ENCODE peak calls at places on chromosome 16, in nine cellular contexts. F is cardiac muscle cell, O is HAP-1, W is psoas muscle, R is pancreas, X is BJ, V is AG10803, E is fibroblast of the aortic adventitia, U is aorta. T is an unnamed sample.

GRCh38 chr16:61261315-61261714 is 774.9 kb downstream of the CDH8 start:
- DNase-seq in F (no peak), O (no peak), W (no peak), R (no peak), X (no peak), V (no peak), E (no peak), U (no peak), T (no peak)

GRCh38 chr16:1466968-1467521 is 7.8 kb downstream of the CLCN7 start:
- DNase-seq in F (no peak), O (no peak), W (no peak), R (no peak), X (no peak), V (no peak), E (no peak), U (no peak), T (no peak)

GRCh38 chr16:19560078-19560477 is 4.6 kb downstream of the VPS35L start:
- DNase-seq in F (no peak), O (no peak), W (no peak), R (no peak), X (no peak), V (no peak), E (no peak), U (no peak), T (no peak)

GRCh38 chr16:59527206-59527997 is 793.3 kb upstream of the GOT2 start:
- DNase-seq in F (no peak), O (no peak), W (no peak), R (no peak), X (peak; percentile 91), V (peak; percentile 63), E (no peak), U (no peak), T (no peak)

GRCh38 chr16:31507617-31507928 is 618 bp downstream of the RUSF1 start:
- DNase-seq in F (no peak), O (no peak), W (no peak), R (no peak), X (no peak), V (no peak), E (no peak), U (no peak), T (no peak)

GRCh38 chr16:46929378-46930332 is 43.8 kb downstream of the DNAJA2 start:
- DNase-seq in F (peak; percentile 66), O (peak; percentile 83), W (peak; percentile 88), R (peak; percentile 73), X (no peak), V (peak; percentile 38), E (peak; percentile 57), U (peak; percentile 64), T (peak; percentile 56)

GRCh38 chr16:13907431-13907830 is 12.5 kb upstream of the ERCC4 start:
- DNase-seq in F (no peak), O (no peak), W (no peak), R (no peak), X (no peak), V (no peak), E (no peak), U (no peak), T (no peak)

GRCh38 chr16:74487634-74488495 is 66.6 kb upstream of the CLEC18B start:
- DNase-seq in F (no peak), O (no peak), W (no peak), R (no peak), X (no peak), V (no peak), E (no peak), U (no peak), T (no peak)

GRCh38 chr16:68367034-68367433 is 56.2 kb downstream of the PRMT7 start:
- DNase-seq in F (peak; percentile 72), O (peak; percentile 80), W (no peak), R (peak; percentile 36), X (no peak), V (peak; percentile 30), E (peak; percentile 23), U (no peak), T (peak; percentile 62)

GRCh38 chr16:10828851-10829331 is 10.3 kb upstream of the TVP23A start:
- DNase-seq in F (no peak), O (no peak), W (peak; percentile 91), R (peak; percentile 97), X (peak; percentile 30), V (peak; percentile 89), E (peak; percentile 98), U (peak; percentile 97), T (no peak)

GRCh38 chr16:88548131-88548874 is 21.9 kb upstream of the ZC3H18 start:
- DNase-seq in F (no peak), O (no peak), W (no peak), R (no peak), X (no peak), V (no peak), E (no peak), U (no peak), T (no peak)

GRCh38 chr16:60203525-60204124 is 1469.5 kb upstream of the GOT2 start:
- DNase-seq in F (peak; percentile 28), O (no peak), W (no peak), R (no peak), X (no peak), V (peak; percentile 31), E (no peak), U (no peak), T (no peak)

GRCh38 chr16:68508013-68508412 is 31.1 kb upstream of the ZFP90 start:
- DNase-seq in F (no peak), O (no peak), W (no peak), R (no peak), X (no peak), V (no peak), E (no peak), U (no peak), T (no peak)

GRCh38 chr16:28303132-28303531 is 10.8 kb downstream of the SBK1 start:
- DNase-seq in F (no peak), O (no peak), W (no peak), R (no peak), X (no peak), V (no peak), E (no peak), U (no peak), T (no peak)

GRCh38 chr16:89905511-89906140 is 13.0 kb upstream of the MC1R start:
- DNase-seq in F (no peak), O (no peak), W (peak; percentile 39), R (no peak), X (no peak), V (no peak), E (no peak), U (peak; percentile 50), T (no peak)

GRCh38 chr16:80007216-80007615 is 406.7 kb upstream of the MAF start:
- DNase-seq in F (no peak), O (no peak), W (no peak), R (no peak), X (no peak), V (no peak), E (no peak), U (no peak), T (no peak)

GRCh38 chr16:47299587-47299986 is 155.8 kb upstream of the NETO2 start:
- DNase-seq in F (no peak), O (no peak), W (no peak), R (no peak), X (no peak), V (no peak), E (no peak), U (no peak), T (no peak)

GRCh38 chr16:50467559-50467942 is 80.6 kb upstream of the NKD1 start:
- DNase-seq in F (no peak), O (no peak), W (no peak), R (no peak), X (no peak), V (no peak), E (no peak), U (no peak), T (no peak)
- H3K4me3 ChIP-seq in F (no peak overlapping the region), O (peak overlapping the region; percentile 9), W (peak overlapping the region; percentile 46), R (peak overlapping the region; percentile 25), X (no peak overlapping the region), V (no peak overlapping the region), E (no peak overlapping the region), U (no peak overlapping the region), T (peak overlapping the region; percentile 1)

GRCh38 chr16:86519649-86520316 is 9.5 kb downstream of the FOXF1 start:
- DNase-seq in F (peak; percentile 83), O (peak; percentile 81), W (peak; percentile 81), R (peak; percentile 54), X (no peak), V (peak; percentile 32), E (peak; percentile 70), U (no peak), T (no peak)
- H3K4me3 ChIP-seq in F (no peak overlapping the region), O (no peak overlapping the region), W (no peak overlapping the region), R (no peak overlapping the region), X (no peak overlapping the region), V (no peak overlapping the region), E (peak overlapping the region; percentile 50), U (no peak overlapping the region), T (no peak overlapping the region)

GRCh38 chr16:76579277-76579676 is 302.1 kb downstream of the CNTNAP4 start:
- DNase-seq in F (no peak), O (no peak), W (no peak), R (no peak), X (no peak), V (no peak), E (no peak), U (no peak), T (no peak)

GRCh38 chr16:76583995-76584394 is 306.8 kb downstream of the CNTNAP4 start:
- DNase-seq in F (no peak), O (no peak), W (no peak), R (no peak), X (no peak), V (no peak), E (no peak), U (no peak), T (no peak)

DNA sequence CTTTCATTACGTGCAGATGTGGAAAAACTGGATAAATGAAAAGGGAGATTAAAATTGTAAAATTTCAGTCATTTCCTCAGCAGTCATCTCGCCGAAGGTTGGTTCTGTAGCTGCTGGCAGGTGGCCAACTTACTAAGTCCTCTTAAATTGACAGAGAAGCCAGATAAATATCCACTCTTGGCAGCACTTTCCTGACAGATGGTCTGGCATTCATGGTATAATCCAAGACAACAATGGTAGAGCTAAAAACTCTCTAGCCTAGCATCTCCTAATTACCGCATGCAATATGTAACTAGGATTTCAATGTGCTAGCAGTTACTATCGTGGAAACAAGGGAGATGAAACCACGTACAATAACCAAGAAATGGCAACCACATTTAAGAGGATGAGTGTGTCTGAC is 306.3 kb downstream of the CNTNAP4 start:
- DNase-seq in F (peak; percentile 21), O (peak; percentile 60), W (no peak), R (peak; percentile 8), X (no peak), V (no peak), E (peak; percentile 14), U (no peak), T (no peak)
- H3K4me3 ChIP-seq in F (no peak overlapping the region), O (no peak overlapping the region), W (no peak overlapping the region), R (no peak overlapping the region), X (no peak overlapping the region), V (no peak overlapping the region), E (no peak overlapping the region), U (no peak overlapping the region), T (no peak overlapping the region)

DNA sequence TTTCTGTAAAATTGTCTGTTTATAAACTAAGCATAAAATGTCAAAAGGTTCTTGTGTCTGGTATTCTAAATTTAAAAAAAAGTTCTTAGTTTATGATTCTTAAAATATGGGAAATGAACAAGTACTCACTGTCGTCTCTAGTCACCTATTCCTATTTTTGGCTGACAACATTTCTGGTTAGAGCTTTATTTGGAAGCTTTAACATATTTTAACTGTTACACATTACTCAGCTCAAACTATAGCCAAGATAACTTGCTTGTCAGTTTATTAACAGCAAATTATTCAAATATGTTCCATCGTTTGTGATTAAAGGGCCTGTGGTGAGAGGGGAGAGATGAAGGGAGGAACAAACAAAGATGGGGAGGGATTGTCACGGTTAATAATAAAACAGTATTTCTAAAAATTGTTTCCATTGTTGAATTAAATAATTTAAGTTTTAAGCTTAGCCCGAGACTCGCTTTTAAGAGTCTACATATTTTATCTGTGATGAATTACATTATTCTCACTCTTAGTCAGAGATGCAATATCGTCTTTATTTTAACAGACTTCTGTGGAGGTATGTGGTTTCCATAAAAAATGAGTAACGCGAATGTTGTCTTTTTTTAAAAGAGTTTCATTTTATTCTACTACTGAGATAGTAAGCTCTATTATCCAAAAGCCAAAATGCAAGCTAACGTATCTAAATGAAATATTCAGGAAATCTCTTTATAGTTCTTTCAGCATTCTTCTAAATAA is 321.9 kb upstream of the PMFBP1 start:
- DNase-seq in F (no peak), O (no peak), W (no peak), R (no peak), X (peak; percentile 60), V (peak; percentile 63), E (peak; percentile 76), U (no peak), T (no peak)
- H3K4me3 ChIP-seq in F (no peak overlapping the region), O (no peak overlapping the region), W (no peak overlapping the region), R (no peak overlapping the region), X (no peak overlapping the region), V (peak overlapping the region; percentile 11), E (peak overlapping the region; percentile 23), U (no peak overlapping the region), T (no peak overlapping the region)

T was measured in NT2/D1.